ENCODE peak calls at places on chromosomes 1 and 21, in nine cellular contexts. P, K, B, F, G, S, Y, L and W are unnamed samples.

GRCh38 chr1:221418346-221418745 is 323.5 kb downstream of the DUSP10 start:
- DNase-seq in Y (no peak), P (no peak), B (no peak), G (no peak), F (peak; percentile 23), K (peak; percentile 35), S (no peak), L (no peak), W (no peak)

GRCh38 chr1:9417695-9418094 is 121.6 kb upstream of the SLC25A33 start:
- DNase-seq in L (no peak), B (no peak), P (no peak), F (no peak), Y (no peak), S (no peak), G (no peak), K (no peak), W (no peak)

GRCh38 chr1:198641506-198641905 is 2.7 kb downstream of the PTPRC start:
- DNase-seq in K (no peak), P (no peak), G (no peak), B (no peak), Y (no peak), S (no peak), L (peak; percentile 57), F (no peak), W (no peak)

GRCh38 chr1:212238552-212238951 is 46.7 kb upstream of the PPP2R5A start:
- DNase-seq in F (no peak), P (no peak), S (no peak), G (no peak), B (no peak), Y (no peak), K (no peak), L (no peak), W (no peak)

GRCh38 chr21:44059710-44060109 is 47.5 kb upstream of the PWP2 start:
- DNase-seq in S (no peak), P (peak; percentile 18), Y (no peak), B (no peak), L (no peak), F (no peak), G (no peak), K (no peak), W (no peak)

GRCh38 chr1:32703479-32704291 is 1.1 kb upstream of the SYNC start:
- DNase-seq in G (no peak), K (peak; percentile 96), F (peak; percentile 95), S (peak; percentile 70), B (no peak), P (peak; percentile 64), Y (no peak), L (no peak), W (peak; percentile 73)

GRCh38 chr1:57422271-57423134 is 1.4 kb downstream of the DAB1 start:
- DNase-seq in B (no peak), G (no peak), Y (peak; percentile 67), F (peak; percentile 26), P (peak; percentile 54), K (peak; percentile 12), L (no peak), S (no peak), W (peak; percentile 51)

GRCh38 chr1:187396226-187396625 is 567.5 kb downstream of the PLA2G4A start:
- DNase-seq in B (no peak), K (peak; percentile 38), L (no peak), P (no peak), F (peak; percentile 55), G (no peak), Y (no peak), S (no peak), W (no peak)

GRCh38 chr1:3237994-3238704 is 169.1 kb downstream of the PRDM16 start:
- DNase-seq in B (no peak), S (no peak), Y (no peak), K (no peak), G (no peak), F (no peak), P (no peak), L (no peak), W (no peak)

GRCh38 chr1:239999170-239999569 is 92.5 kb upstream of the FMN2 start:
- DNase-seq in P (no peak), Y (no peak), S (no peak), F (no peak), K (no peak), B (no peak), L (no peak), G (no peak), W (no peak)

GRCh38 chr21:34968414-34969333 is 80.4 kb downstream of the RUNX1 start:
- DNase-seq in B (no peak), F (no peak), S (no peak), Y (no peak), G (no peak), K (no peak), P (no peak), L (peak; percentile 73), W (no peak)

GRCh38 chr1:115251856-115252255 is 86.2 kb downstream of the NGF start:
- DNase-seq in S (no peak), B (no peak), F (peak; percentile 90), K (peak; percentile 84), P (no peak), G (no peak), Y (no peak), L (no peak), W (no peak)

GRCh38 chr21:44929242-44929798 is 8.6 kb upstream of the ITGB2 start:
- DNase-seq in F (no peak), S (no peak), L (no peak), B (no peak), Y (no peak), P (no peak), G (no peak), K (no peak), W (no peak)

GRCh38 chr1:242430956-242431355 is 93.5 kb downstream of the PLD5 start:
- DNase-seq in P (no peak), F (no peak), K (no peak), S (no peak), B (no peak), G (no peak), Y (no peak), L (no peak), W (no peak)

GRCh38 chr21:46604975-46605758 is at the start of gene S100B:
- DNase-seq in K (no peak), B (peak; percentile 87), L (peak; percentile 95), S (no peak), G (no peak), P (peak; percentile 54), F (no peak), Y (no peak), W (no peak)

GRCh38 chr1:110674337-110675059 is at the start of gene KCNA3:
- DNase-seq in Y (peak; percentile 42), F (peak; percentile 9), L (no peak), P (no peak), S (no peak), K (no peak), G (no peak), B (no peak), W (peak; percentile 50)

GRCh38 chr1:18501833-18502232 is 21.1 kb downstream of the KLHDC7A start:
- DNase-seq in P (no peak), B (no peak), F (no peak), Y (no peak), G (no peak), K (no peak), L (no peak), S (no peak), W (no peak)

GRCh38 chr1:56666112-56666608 is 21.0 kb downstream of the PRKAA2 start:
- DNase-seq in K (no peak), S (no peak), Y (no peak), F (no peak), L (no peak), P (no peak), G (no peak), B (no peak), W (no peak)

DNA sequence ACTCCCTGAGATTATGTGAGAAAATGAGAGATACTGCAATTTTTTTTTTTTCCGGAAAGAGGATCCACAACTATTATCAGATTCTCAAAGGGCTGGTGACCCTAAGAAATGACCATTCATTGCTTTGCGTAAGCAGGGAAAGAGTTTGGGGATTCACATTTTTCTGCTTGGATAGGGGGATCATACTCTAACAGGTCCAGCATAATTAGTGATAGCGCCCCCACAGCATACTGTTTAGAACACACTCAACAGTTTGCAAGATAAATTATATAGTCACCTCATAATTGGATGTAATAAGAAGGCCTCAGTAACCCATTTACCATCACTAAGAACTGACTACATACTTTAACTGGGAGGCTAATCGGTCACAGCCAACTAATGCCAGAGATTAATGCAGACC is 1.9 kb downstream of the CCT3 start:
- DNase-seq in L (peak; percentile 50), B (no peak), S (peak; percentile 18), F (peak; percentile 6), K (no peak), P (no peak), G (no peak), Y (no peak), W (no peak)
- TF ChIP-seq CTCF in L (peak; percentile 27), B (no peak), S (peak; percentile 40), F (peak; percentile 22), K (no peak), P (no peak), G (peak; percentile 61), Y (no peak), W (no peak)

DNA sequence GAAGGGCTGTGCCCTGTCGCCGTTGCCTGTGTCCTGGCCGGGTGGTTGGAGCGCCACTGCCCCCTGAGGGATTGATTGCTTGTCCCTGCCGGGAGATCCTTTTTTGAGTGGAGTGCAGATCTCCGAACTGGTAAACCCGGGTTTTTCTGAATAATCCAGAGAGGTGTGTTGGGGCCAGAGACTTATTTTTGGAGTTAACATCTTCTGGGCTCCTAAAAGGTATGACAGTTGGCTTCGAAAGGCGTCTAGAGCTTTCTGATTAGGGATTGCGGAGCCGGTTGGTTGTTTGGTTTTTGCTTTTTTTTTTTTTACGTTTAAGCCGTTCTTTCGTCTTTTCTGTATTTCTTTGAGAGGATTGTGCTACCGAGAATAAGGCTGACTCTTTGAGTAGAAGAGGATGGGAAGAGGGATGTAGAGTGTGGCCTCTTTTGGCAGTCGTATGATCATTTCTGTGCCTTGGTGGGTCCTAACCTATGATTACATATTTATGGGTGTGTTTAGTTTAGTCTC is 756 bp downstream of the RLF start:
- DNase-seq in G (peak; percentile 18), S (no peak), K (peak; percentile 12), F (no peak), P (no peak), Y (no peak), L (no peak), B (no peak), W (no peak)
- TF ChIP-seq CTCF in G (peak; percentile 18), S (no peak), K (no peak), F (no peak), P (no peak), Y (no peak), L (peak; percentile 1), B (no peak), W (no peak)

GRCh38 chr1:228081144-228081543 is 1.4 kb upstream of the ARF1 start:
- DNase-seq in P (peak; percentile 68), G (no peak), F (no peak), B (peak; percentile 24), L (no peak), K (no peak), Y (no peak), S (no peak), W (no peak)
- TF ChIP-seq CTCF in P (no peak), G (no peak), F (no peak), B (no peak), L (no peak), K (no peak), Y (no peak), S (no peak), W (no peak)

DNA sequence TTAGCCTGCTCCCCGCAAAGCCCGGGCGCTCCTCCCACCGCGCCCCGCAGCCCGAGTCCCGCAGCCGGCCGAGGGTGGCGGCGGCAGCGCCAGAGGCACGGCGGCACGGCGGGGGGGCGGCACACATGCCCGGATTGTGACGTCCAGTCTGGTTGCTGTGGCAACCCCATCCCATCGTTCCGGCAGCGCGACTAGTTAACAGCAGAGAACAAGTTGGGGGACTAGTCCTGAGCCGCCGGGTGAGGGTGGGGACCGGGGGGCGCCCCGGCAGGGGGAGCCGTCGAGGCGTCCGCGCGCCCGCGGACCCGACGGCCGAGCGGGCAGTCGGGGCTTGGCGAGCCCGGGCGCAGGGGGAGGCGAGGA is at the start of gene CHD5:
- DNase-seq in Y (no peak), S (no peak), B (no peak), K (no peak), P (no peak), F (no peak), L (no peak), G (no peak), W (no peak)
- TF ChIP-seq CTCF in Y (no peak), S (peak; percentile 22), B (no peak), K (no peak), P (no peak), F (no peak), L (no peak), G (no peak), W (no peak)